ENCODE peak calls at places on chromosomes 12 and 14, in five cellular contexts. B, X, N, O and A are unnamed samples.

GRCh38 chr12:100823988-100824387 is 29.4 kb downstream of the ANO4 start:
- DNase-seq in B (no peak), X (peak), N (no peak), O (no peak), A (no peak)

GRCh38 chr12:13198921-13199320 is 2.4 kb downstream of the EMP1 start:
- DNase-seq in B (no peak), X (no peak), N (no peak), O (no peak), A (no peak)

GRCh38 chr14:90396342-90397339 is at the start of gene CALM1:
- DNase-seq in B (peak), X (no peak), N (peak), O (peak), A (peak)

GRCh38 chr12:53653595-53653994 is 22.3 kb downstream of the ATP5MC2 start:
- DNase-seq in B (no peak), X (no peak), N (no peak), O (no peak), A (no peak)

GRCh38 chr12:131139363-131140068 is 185.8 kb downstream of the ADGRD1 start:
- DNase-seq in B (no peak), X (no peak), N (peak), O (no peak), A (no peak)

GRCh38 chr12:93913845-93914244 is 234.5 kb upstream of the PLXNC1 start:
- DNase-seq in B (peak), X (peak), N (no peak), O (no peak), A (no peak)

GRCh38 chr14:103362780-103363179 is 22.4 kb upstream of the MARK3 start:
- DNase-seq in B (no peak), X (no peak), N (no peak), O (no peak), A (no peak)

GRCh38 chr14:77197988-77198387 is 16.4 kb downstream of the TMEM63C start:
- DNase-seq in B (no peak), X (no peak), N (no peak), O (no peak), A (no peak)

GRCh38 chr14:95311752-95312151 is 8.0 kb downstream of the CLMN start:
- DNase-seq in B (no peak), X (no peak), N (no peak), O (peak), A (no peak)

GRCh38 chr12:127293507-127294310 is 973.3 kb upstream of the TMEM132C start:
- DNase-seq in B (peak), X (no peak), N (peak), O (peak), A (peak)

GRCh38 chr14:104316121-104316722 is 177.8 kb downstream of the KIF26A start:
- DNase-seq in B (no peak), X (no peak), N (no peak), O (no peak), A (no peak)

GRCh38 chr12:82015623-82016347 is 256.6 kb upstream of the PPFIA2 start:
- DNase-seq in B (no peak), X (no peak), N (no peak), O (peak), A (no peak)

GRCh38 chr14:102819176-102819628 is 42.0 kb downstream of the TRAF3 start:
- DNase-seq in B (no peak), X (no peak), N (no peak), O (peak), A (peak)

GRCh38 chr12:103578926-103579325 is 8.1 kb upstream of the STAB2 start:
- DNase-seq in B (no peak), X (no peak), N (no peak), O (no peak), A (no peak)

GRCh38 chr14:75293920-75294648 is 15.5 kb downstream of the FOS start:
- DNase-seq in B (peak), X (peak), N (peak), O (peak), A (peak)

GRCh38 chr12:124359671-124360581 is 65.0 kb downstream of the RFLNA start:
- DNase-seq in B (no peak), X (no peak), N (no peak), O (no peak), A (no peak)

GRCh38 chr14:53872551-53873188 is 84.0 kb downstream of the BMP4 start:
- DNase-seq in B (peak), X (no peak), N (no peak), O (no peak), A (no peak)

GRCh38 chr12:109542014-109542413 is 31.3 kb downstream of the MMAB start:
- DNase-seq in B (peak), X (no peak), N (no peak), O (no peak), A (no peak)

GRCh38 chr14:61616524-61617185 is 78.7 kb upstream of the HIF1A start:
- DNase-seq in B (peak), X (no peak), N (no peak), O (no peak), A (no peak)

GRCh38 chr14:61582815-61583214 is 112.5 kb upstream of the HIF1A start:
- DNase-seq in B (no peak), X (no peak), N (no peak), O (no peak), A (no peak)

GRCh38 chr12:54390668-54391551 is 6.4 kb upstream of the ZNF385A start:
- DNase-seq in B (no peak), X (no peak), N (peak), O (peak), A (peak)

GRCh38 chr12:7346571-7347225 is 42.8 kb downstream of the ACSM4 start:
- DNase-seq in B (no peak), X (no peak), N (no peak), O (no peak), A (no peak)

GRCh38 chr12:97912943-97913342 is 450.3 kb downstream of the RMST start:
- DNase-seq in B (no peak), X (no peak), N (no peak), O (peak), A (no peak)

GRCh38 chr12:18165422-18165871 is 75.5 kb upstream of the RERGL start:
- DNase-seq in B (peak), X (no peak), N (no peak), O (no peak), A (no peak)

GRCh38 chr14:96989293-96989692 is 192.1 kb downstream of the VRK1 start:
- DNase-seq in B (no peak), X (no peak), N (no peak), O (no peak), A (no peak)

GRCh38 chr12:96720363-96720705 is 186.7 kb upstream of the NEDD1 start:
- DNase-seq in B (no peak), X (no peak), N (no peak), O (peak), A (no peak)

GRCh38 chr14:54727929-54728328 is 161.0 kb downstream of the SAMD4A start:
- DNase-seq in B (no peak), X (no peak), N (no peak), O (no peak), A (no peak)

GRCh38 chr12:64883264-64884163 is 59.1 kb downstream of the TBC1D30 start:
- DNase-seq in B (no peak), X (no peak), N (no peak), O (no peak), A (no peak)

GRCh38 chr12:131903270-131904255 is 9.1 kb downstream of the ULK1 start:
- DNase-seq in B (no peak), X (no peak), N (no peak), O (no peak), A (no peak)